ENCODE peak calls at places on chromosomes 12 and 14, in seven cellular contexts. N is mammary epithelial cell, U is ELR, G is GM13977, E is SJCRH30, K is GM04503, I is A549. H is an unnamed sample.

GRCh38 chr12:38745601-38746000 is 159.8 kb downstream of the CPNE8 start:
- DNase-seq in N (no peak), U (no peak), G (no peak), E (no peak), K (no peak), I (no peak), H (no peak)

GRCh38 chr12:12877789-12878455 is 13.4 kb upstream of the GPRC5A start:
- DNase-seq in N (no peak), U (no peak), G (no peak), E (no peak), K (no peak), I (no peak), H (no peak)

GRCh38 chr12:93174048-93174447 is 203.7 kb upstream of the NUDT4 start:
- DNase-seq in N (no peak), U (no peak), G (no peak), E (no peak), K (peak; percentile 52), I (no peak), H (no peak)

GRCh38 chr12:85794551-85794950 is 41.7 kb downstream of the RASSF9 start:
- DNase-seq in N (peak; percentile 42), U (peak; percentile 41), G (no peak), E (no peak), K (no peak), I (no peak), H (peak; percentile 17)

GRCh38 chr12:42235426-42235825 is 2.6 kb downstream of the YAF2 start:
- DNase-seq in N (no peak), U (no peak), G (no peak), E (no peak), K (no peak), I (no peak), H (no peak)

GRCh38 chr12:93502802-93503623 is 35.7 kb downstream of the MRPL42 start:
- DNase-seq in N (peak; percentile 9), U (peak; percentile 65), G (no peak), E (peak; percentile 12), K (no peak), I (no peak), H (no peak)

GRCh38 chr12:19799886-19800602 is 360.8 kb downstream of the AEBP2 start:
- DNase-seq in N (no peak), U (no peak), G (no peak), E (no peak), K (no peak), I (no peak), H (no peak)

GRCh38 chr12:96044017-96044985 is 8.9 kb upstream of the LTA4H start:
- DNase-seq in N (peak; percentile 43), U (peak; percentile 71), G (no peak), E (no peak), K (peak; percentile 44), I (no peak), H (peak; percentile 46)

GRCh38 chr12:101700299-101700820 is 2.9 kb downstream of the CHPT1 start:
- DNase-seq in N (no peak), U (no peak), G (no peak), E (no peak), K (no peak), I (no peak), H (no peak)

GRCh38 chr12:93135286-93136239 is 206.5 kb upstream of the EEA1 start:
- DNase-seq in N (no peak), U (peak; percentile 6), G (no peak), E (no peak), K (no peak), I (no peak), H (no peak)

GRCh38 chr12:52335598-52336262 is 14.5 kb upstream of the KRT83 start:
- DNase-seq in N (no peak), U (no peak), G (no peak), E (no peak), K (no peak), I (no peak), H (no peak)

GRCh38 chr12:53695148-53696138 is 19.6 kb upstream of the ATP5MC2 start:
- DNase-seq in N (no peak), U (peak; percentile 84), G (no peak), E (no peak), K (no peak), I (peak; percentile 55), H (no peak)

GRCh38 chr12:95465275-95465674 is 8.7 kb upstream of the METAP2 start:
- DNase-seq in N (no peak), U (no peak), G (no peak), E (no peak), K (no peak), I (no peak), H (no peak)

GRCh38 chr14:101478096-101478495 is 83.2 kb upstream of the DIO3 start:
- DNase-seq in N (no peak), U (no peak), G (no peak), E (no peak), K (no peak), I (no peak), H (no peak)

H was measured in AG09309.